ENCODE peak calls at places on chromosomes 3 and 15, in six cellular contexts. M is sigmoid colon; Z is CD8-positive, alpha-beta memory T cell; J is tibial nerve; Q is iPS DF 6.9; G is CD4-positive, CD25-positive, alpha-beta regulatory T cell. H is an unnamed sample.

GRCh38 chr15:59686389-59686788 is 2.7 kb downstream of the BNIP2 start:
- DNase-seq in Q (no peak), Z (no peak), G (no peak), J (no peak), M (no peak), H (no peak)

GRCh38 chr3:121748638-121749275 is 784 bp downstream of the GOLGB1 start:
- DNase-seq in Z (peak), M (no peak), Q (no peak), J (no peak), G (peak), H (no peak)

GRCh38 chr3:139619484-139619883 is 58.3 kb downstream of the NMNAT3 start:
- DNase-seq in J (no peak), Z (no peak), Q (no peak), M (no peak), G (no peak), H (no peak)

GRCh38 chr3:64190517-64191515 is 34.5 kb downstream of the PRICKLE2 start:
- DNase-seq in M (no peak), G (no peak), J (no peak), Q (no peak), Z (no peak), H (peak)

GRCh38 chr3:31908391-31909097 is 72.5 kb downstream of the OSBPL10 start:
- DNase-seq in Z (no peak), G (no peak), M (no peak), Q (no peak), J (no peak), H (no peak)

GRCh38 chr3:10193692-10194327 is 29.1 kb downstream of the IRAK2 start:
- DNase-seq in M (no peak), Z (no peak), J (no peak), Q (no peak), G (no peak), H (no peak)

GRCh38 chr3:188916934-188917391 is 254.8 kb upstream of the TPRG1 start:
- DNase-seq in Z (peak), G (peak), Q (no peak), J (no peak), M (no peak), H (no peak)

GRCh38 chr15:68335251-68335650 is 57.7 kb downstream of the FEM1B start:
- DNase-seq in J (no peak), M (no peak), Z (no peak), G (no peak), Q (no peak), H (no peak)

GRCh38 chr15:57525581-57525980 is 66.1 kb upstream of the MYZAP start:
- DNase-seq in Z (no peak), G (no peak), Q (no peak), J (no peak), M (no peak), H (no peak)

GRCh38 chr15:40594429-40594836 is 384 bp downstream of the KNL1 start:
- DNase-seq in Q (peak), Z (no peak), J (no peak), M (peak), G (no peak), H (no peak)

GRCh38 chr15:29968099-29968892 is 114.5 kb upstream of the GOLGA8J start:
- DNase-seq in G (no peak), M (no peak), Q (no peak), Z (no peak), J (no peak), H (no peak)

GRCh38 chr15:69573815-69574472 is 121.3 kb downstream of the RPLP1 start:
- DNase-seq in M (no peak), G (no peak), J (no peak), Z (no peak), Q (no peak), H (peak)

GRCh38 chr3:73535935-73536334 is 88.8 kb downstream of the PDZRN3 start:
- DNase-seq in Z (no peak), G (no peak), J (no peak), M (no peak), Q (no peak), H (no peak)

GRCh38 chr3:42014443-42014945 is 52.6 kb upstream of the ULK4 start:
- DNase-seq in Q (no peak), G (no peak), M (no peak), Z (no peak), J (no peak), H (no peak)

GRCh38 chr3:194541483-194541882 is 54.7 kb upstream of the ATP13A3 start:
- DNase-seq in M (no peak), G (no peak), Q (no peak), Z (no peak), J (no peak), H (no peak)

GRCh38 chr3:64321747-64322146 is 96.5 kb upstream of the PRICKLE2 start:
- DNase-seq in G (no peak), Q (no peak), Z (no peak), J (no peak), M (no peak), H (peak)

GRCh38 chr15:60840703-60841411 is 361.9 kb upstream of the ICE2 start:
- DNase-seq in G (peak), Q (no peak), Z (peak), M (no peak), J (no peak), H (no peak)

GRCh38 chr15:60843482-60843881 is 364.5 kb upstream of the ICE2 start:
- DNase-seq in Z (no peak), J (no peak), M (no peak), Q (no peak), G (no peak), H (no peak)

GRCh38 chr15:60838206-60838605 is 359.3 kb upstream of the ICE2 start:
- DNase-seq in Q (no peak), G (no peak), J (no peak), M (no peak), Z (no peak), H (no peak)

GRCh38 chr15:60842694-60843093 is 363.8 kb upstream of the ICE2 start:
- DNase-seq in M (no peak), Z (no peak), Q (no peak), G (no peak), J (no peak), H (no peak)

GRCh38 chr15:60840306-60840702 is 361.4 kb upstream of the ICE2 start:
- DNase-seq in Z (no peak), Q (no peak), M (no peak), J (no peak), G (peak), H (peak)
- H3K27ac ChIP-seq in Z (peak), Q (no peak), M (no peak), J (no peak), G (peak), H (no peak)

DNA sequence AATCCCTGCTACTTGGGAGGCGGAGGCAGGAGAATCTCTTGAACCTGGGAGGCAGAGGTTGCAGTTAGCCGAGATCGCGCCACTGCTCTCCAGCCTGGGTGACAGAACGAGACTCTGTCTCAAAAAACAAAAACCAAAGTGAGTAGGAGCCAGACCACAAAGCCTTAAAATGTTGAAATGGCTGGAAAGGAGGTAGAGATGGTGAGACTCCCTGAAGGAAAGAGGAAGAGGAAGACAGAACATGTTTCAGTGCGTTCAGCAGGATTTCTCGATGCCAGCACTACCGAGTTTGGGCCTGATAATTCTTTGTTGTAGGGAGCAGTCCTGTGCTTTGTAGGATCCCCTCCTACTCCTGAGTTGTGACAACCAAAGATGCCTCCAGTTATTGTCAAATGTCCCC is 189.9 kb downstream of the AKAP13 start:
- DNase-seq in Q (no peak), M (no peak), J (no peak), Z (no peak), G (no peak), H (no peak)
- H3K27ac ChIP-seq in Q (no peak), M (no peak), J (no peak), Z (no peak), G (no peak), H (no peak)

GRCh38 chr3:197878427-197878826 is 71.6 kb upstream of the RPL35A start:
- DNase-seq in G (no peak), Z (no peak), M (no peak), J (no peak), Q (no peak), H (no peak)

GRCh38 chr3:197877902-197878301 is 72.1 kb upstream of the RPL35A start:
- DNase-seq in Z (no peak), G (no peak), M (no peak), Q (no peak), J (no peak), H (no peak)

GRCh38 chr3:197882580-197882979 is 67.4 kb upstream of the RPL35A start:
- DNase-seq in Z (no peak), Q (no peak), G (no peak), J (no peak), M (no peak), H (no peak)

GRCh38 chr3:197881601-197882000 is 68.4 kb upstream of the RPL35A start:
- DNase-seq in J (no peak), M (no peak), Z (no peak), G (no peak), Q (no peak), H (no peak)

GRCh38 chr3:197880361-197881339 is 69.3 kb upstream of the RPL35A start:
- DNase-seq in Z (no peak), G (no peak), J (no peak), Q (no peak), M (no peak), H (no peak)
- H3K27ac ChIP-seq in Z (no peak), G (no peak), J (peak), Q (no peak), M (peak), H (no peak)

GRCh38 chr3:100150583-100150982 is 36.3 kb upstream of the FILIP1L start:
- DNase-seq in M (no peak), J (no peak), Q (no peak), G (no peak), Z (no peak), H (no peak)
- H3K27ac ChIP-seq in M (peak), J (peak), Q (no peak), G (no peak), Z (no peak), H (no peak)

GRCh38 chr3:147373301-147373700 is 33.0 kb downstream of the ZIC4 start:
- DNase-seq in Z (no peak), M (no peak), Q (no peak), J (no peak), G (no peak), H (no peak)
- H3K27ac ChIP-seq in Z (no peak), M (no peak), Q (no peak), J (no peak), G (no peak), H (no peak)

GRCh38 chr3:74537857-74538256 is 76.6 kb downstream of the CNTN3 start:
- DNase-seq in J (no peak), Z (no peak), Q (no peak), M (no peak), G (no peak), H (no peak)
- H3K27ac ChIP-seq in J (peak), Z (no peak), Q (no peak), M (no peak), G (no peak), H (no peak)

DNA sequence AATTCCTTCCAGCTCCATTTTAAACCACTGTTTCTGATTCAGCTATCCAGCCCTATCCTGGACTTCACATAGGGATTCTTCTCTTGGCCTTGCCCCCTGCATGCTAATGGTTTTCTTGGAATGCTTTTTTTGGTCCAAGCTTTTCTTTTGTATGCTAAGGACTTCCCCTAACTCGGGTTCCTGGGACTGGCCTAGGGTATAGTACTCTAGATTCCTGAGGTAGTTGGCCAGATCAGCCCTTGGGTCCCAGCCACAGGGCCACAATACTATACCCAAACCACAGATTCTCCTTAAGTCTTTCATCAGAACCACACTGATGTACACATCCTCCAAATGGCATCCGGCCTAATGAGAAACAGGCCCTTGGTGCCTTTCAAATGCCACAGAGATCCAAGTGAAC is 2.8 kb downstream of the FYCO1 start:
- DNase-seq in Q (no peak), M (no peak), G (no peak), J (no peak), Z (no peak), H (peak)
- H3K27ac ChIP-seq in Q (no peak), M (peak), G (peak), J (peak), Z (peak), H (no peak)

GRCh38 chr3:160686955-160687535 is 10.1 kb downstream of the ARL14 start:
- DNase-seq in G (no peak), Q (no peak), J (no peak), Z (no peak), M (no peak), H (no peak)

GRCh38 chr3:160684368-160684740 is 7.4 kb downstream of the ARL14 start:
- DNase-seq in M (no peak), G (no peak), Q (no peak), J (no peak), Z (no peak), H (no peak)

GRCh38 chr3:160691151-160691550 is 14.2 kb downstream of the ARL14 start:
- DNase-seq in G (no peak), Q (no peak), M (no peak), J (no peak), Z (no peak), H (no peak)

DNA sequence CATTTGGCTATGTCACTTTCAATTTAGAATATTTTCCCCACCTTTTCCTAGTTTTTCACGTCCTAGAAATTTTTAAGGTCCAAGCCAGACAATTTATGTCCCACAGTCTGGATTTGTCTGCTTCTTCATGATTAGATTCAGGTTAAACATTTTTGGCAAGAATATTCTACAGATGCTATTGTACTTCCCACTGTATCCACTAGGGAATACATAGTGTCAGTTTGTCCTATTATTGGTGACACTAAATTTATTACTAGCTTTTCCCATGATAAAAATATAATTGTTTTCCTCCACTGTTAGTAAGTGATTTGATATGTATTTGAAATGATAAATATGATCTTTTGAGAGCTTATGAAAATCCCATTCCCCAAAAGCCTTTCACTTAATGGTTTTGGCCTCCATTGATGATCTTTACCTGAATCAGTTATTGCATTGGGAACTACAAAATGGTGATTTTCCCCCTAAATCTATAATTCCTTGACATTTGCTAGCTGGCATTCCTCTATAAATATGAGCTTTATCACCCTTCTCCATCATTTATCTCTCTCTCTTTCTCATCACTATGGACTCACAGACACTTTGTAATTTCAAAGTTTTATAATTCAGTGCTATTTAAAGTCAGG is 8.3 kb downstream of the ARL14 start:
- DNase-seq in G (no peak), M (no peak), Q (no peak), Z (no peak), J (no peak), H (no peak)
- H3K27ac ChIP-seq in G (no peak), M (no peak), Q (no peak), Z (no peak), J (no peak), H (no peak)

DNA sequence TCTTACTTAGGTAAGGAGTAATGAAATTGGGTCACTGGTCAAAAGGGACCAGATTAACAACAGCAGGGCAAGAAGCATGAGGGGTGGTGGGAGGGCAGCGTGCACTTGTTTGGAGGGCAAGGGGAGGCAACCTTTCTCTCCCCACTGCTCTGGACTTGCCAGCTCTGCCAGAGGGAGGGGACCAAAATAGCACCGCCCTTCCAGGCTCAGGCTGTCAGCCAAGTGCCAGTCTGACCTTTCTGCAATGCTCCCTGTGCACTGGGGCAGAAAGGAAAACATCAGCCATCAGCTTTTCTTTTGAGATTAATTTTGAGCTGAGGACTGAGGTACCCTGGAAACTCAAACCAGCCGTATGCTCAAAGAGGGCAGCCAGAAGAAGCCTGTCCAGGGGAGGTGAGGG is 4.5 kb upstream of the ULK3 start:
- DNase-seq in G (no peak), J (no peak), M (no peak), Q (no peak), Z (no peak), H (no peak)
- H3K27ac ChIP-seq in G (peak), J (peak), M (no peak), Q (no peak), Z (no peak), H (no peak)

GRCh38 chr3:71088019-71088711 is 495.4 kb downstream of the FOXP1 start:
- DNase-seq in Q (no peak), M (no peak), G (no peak), Z (no peak), J (no peak), H (no peak)
- H3K27ac ChIP-seq in Q (no peak), M (no peak), G (peak), Z (no peak), J (no peak), H (peak)